ENCODE peak calls at places on chromosomes 5 and 9, in four cellular contexts. One of them, this sample, is unnamed.

GRCh38 chr9:85224301-85224700 is 517.5 kb downstream of the AGTPBP1 start:
- DNase-seq in lung: no peak
- DNase-seq in heart left ventricle: no peak
- DNase-seq in tibial artery: no peak
- DNase-seq in this sample: no peak

GRCh38 chr5:103562453-103563157 is at the start of gene NUDT12:
- DNase-seq in lung: peak; percentile 57
- DNase-seq in heart left ventricle: peak; percentile 63
- DNase-seq in tibial artery: peak; percentile 83
- DNase-seq in this sample: peak; percentile 3

GRCh38 chr9:110015759-110016158 is 192.2 kb downstream of the C9orf152 start:
- DNase-seq in lung: no peak
- DNase-seq in heart left ventricle: no peak
- DNase-seq in tibial artery: no peak
- DNase-seq in this sample: no peak

GRCh38 chr9:127915801-127916664 is 808 bp downstream of the ST6GALNAC4 start:
- DNase-seq in lung: no peak
- DNase-seq in heart left ventricle: no peak
- DNase-seq in tibial artery: peak; percentile 67
- DNase-seq in this sample: peak; percentile 77

GRCh38 chr5:126680215-126680817 is 79.6 kb downstream of the PHAX start:
- DNase-seq in lung: no peak
- DNase-seq in heart left ventricle: no peak
- DNase-seq in tibial artery: no peak
- DNase-seq in this sample: no peak

GRCh38 chr9:86352440-86353106 is 1.6 kb downstream of the TUT7 start:
- DNase-seq in lung: no peak
- DNase-seq in heart left ventricle: no peak
- DNase-seq in tibial artery: no peak
- DNase-seq in this sample: no peak

GRCh38 chr9:70003786-70004185 is 39.9 kb upstream of the MAMDC2 start:
- DNase-seq in lung: no peak
- DNase-seq in heart left ventricle: no peak
- DNase-seq in tibial artery: no peak
- DNase-seq in this sample: no peak

GRCh38 chr5:6587171-6587570 is 45.7 kb downstream of the NSUN2 start:
- DNase-seq in lung: no peak
- DNase-seq in heart left ventricle: no peak
- DNase-seq in tibial artery: no peak
- DNase-seq in this sample: no peak

GRCh38 chr5:170393235-170393634 is 4.1 kb upstream of the KCNMB1 start:
- DNase-seq in lung: no peak
- DNase-seq in heart left ventricle: no peak
- DNase-seq in tibial artery: no peak
- DNase-seq in this sample: no peak

GRCh38 chr5:134534726-134535110 is 9.2 kb downstream of the JADE2 start:
- DNase-seq in lung: no peak
- DNase-seq in heart left ventricle: no peak
- DNase-seq in tibial artery: no peak
- DNase-seq in this sample: no peak

GRCh38 chr5:134732819-134733218 is 5.5 kb upstream of the CAMLG start:
- DNase-seq in lung: no peak
- DNase-seq in heart left ventricle: no peak
- DNase-seq in tibial artery: no peak
- DNase-seq in this sample: no peak

GRCh38 chr9:89608646-89609335 is 4.0 kb downstream of the GADD45G start:
- DNase-seq in lung: no peak
- DNase-seq in heart left ventricle: no peak
- DNase-seq in tibial artery: peak; percentile 20
- DNase-seq in this sample: no peak

GRCh38 chr5:137751869-137752491 is 2.2 kb downstream of the HNRNPA0 start:
- DNase-seq in lung: no peak
- DNase-seq in heart left ventricle: no peak
- DNase-seq in tibial artery: no peak
- DNase-seq in this sample: no peak

GRCh38 chr9:4588721-4589120 is 73.4 kb upstream of the PLPP6 start:
- DNase-seq in lung: no peak
- DNase-seq in heart left ventricle: no peak
- DNase-seq in tibial artery: no peak
- DNase-seq in this sample: no peak

GRCh38 chr5:167378894-167379723 is 912.3 kb upstream of the WWC1 start:
- DNase-seq in lung: no peak
- DNase-seq in heart left ventricle: no peak
- DNase-seq in tibial artery: no peak
- DNase-seq in this sample: no peak

GRCh38 chr9:35226685-35227084 is 64.9 kb downstream of the UNC13B start:
- DNase-seq in lung: no peak
- DNase-seq in heart left ventricle: no peak
- DNase-seq in tibial artery: no peak
- DNase-seq in this sample: no peak

GRCh38 chr9:4769321-4770080 is 23.2 kb upstream of the RCL1 start:
- DNase-seq in lung: no peak
- DNase-seq in heart left ventricle: no peak
- DNase-seq in tibial artery: no peak
- DNase-seq in this sample: no peak

GRCh38 chr9:127407505-127407868 is 10.5 kb downstream of the SLC2A8 start:
- DNase-seq in lung: no peak
- DNase-seq in heart left ventricle: no peak
- DNase-seq in tibial artery: no peak
- DNase-seq in this sample: no peak

GRCh38 chr5:56313596-56313995 is 80.5 kb upstream of the ANKRD55 start:
- DNase-seq in lung: no peak
- DNase-seq in heart left ventricle: no peak
- DNase-seq in tibial artery: no peak
- DNase-seq in this sample: no peak

GRCh38 chr5:40606077-40606765 is 73.5 kb upstream of the PTGER4 start:
- DNase-seq in lung: peak; percentile 32
- DNase-seq in heart left ventricle: no peak
- DNase-seq in tibial artery: no peak
- DNase-seq in this sample: no peak

GRCh38 chr5:14665110-14665822 is 748 bp downstream of the OTULIN start:
- DNase-seq in lung: no peak
- DNase-seq in heart left ventricle: peak; percentile 48
- DNase-seq in tibial artery: no peak
- DNase-seq in this sample: peak; percentile 34

GRCh38 chr9:127311239-127311741 is 46.7 kb downstream of the GARNL3 start:
- DNase-seq in lung: peak; percentile 66
- DNase-seq in heart left ventricle: peak; percentile 35
- DNase-seq in tibial artery: peak; percentile 81
- DNase-seq in this sample: no peak

GRCh38 chr5:8135742-8136141 is 266.8 kb downstream of the MTRR start:
- DNase-seq in lung: no peak
- DNase-seq in heart left ventricle: no peak
- DNase-seq in tibial artery: no peak
- DNase-seq in this sample: no peak

GRCh38 chr5:367358-368130 is 46.0 kb downstream of the AHRR start:
- DNase-seq in lung: no peak
- DNase-seq in heart left ventricle: no peak
- DNase-seq in tibial artery: peak; percentile 44
- DNase-seq in this sample: no peak

GRCh38 chr5:36452394-36453100 is 150.8 kb upstream of the RANBP3L start:
- DNase-seq in lung: no peak
- DNase-seq in heart left ventricle: no peak
- DNase-seq in tibial artery: no peak
- DNase-seq in this sample: no peak

GRCh38 chr9:95778957-95779356 is 96.5 kb upstream of the ERCC6L2 start:
- DNase-seq in lung: peak; percentile 61
- DNase-seq in heart left ventricle: no peak
- DNase-seq in tibial artery: no peak
- DNase-seq in this sample: no peak

GRCh38 chr9:4422495-4422894 is 67.8 kb upstream of the SLC1A1 start:
- DNase-seq in lung: no peak
- DNase-seq in heart left ventricle: no peak
- DNase-seq in tibial artery: no peak
- DNase-seq in this sample: no peak

GRCh38 chr5:55303238-55303690 is 4.2 kb downstream of the DHX29 start:
- DNase-seq in lung: peak; percentile 38
- DNase-seq in heart left ventricle: no peak
- DNase-seq in tibial artery: no peak
- DNase-seq in this sample: no peak

GRCh38 chr5:2755811-2756210 is 4.3 kb upstream of the IRX2 start:
- DNase-seq in lung: no peak
- DNase-seq in heart left ventricle: no peak
- DNase-seq in tibial artery: peak; percentile 21
- DNase-seq in this sample: no peak
- H3K9me3 ChIP-seq in lung: no peaks in the 10 kb centered on the region
- H3K9me3 ChIP-seq in heart left ventricle: no peaks in the 10 kb centered on the region
- H3K9me3 ChIP-seq in tibial artery: no peaks in the 10 kb centered on the region
- H3K9me3 ChIP-seq in this sample: no peaks in the 10 kb centered on the region

DNA sequence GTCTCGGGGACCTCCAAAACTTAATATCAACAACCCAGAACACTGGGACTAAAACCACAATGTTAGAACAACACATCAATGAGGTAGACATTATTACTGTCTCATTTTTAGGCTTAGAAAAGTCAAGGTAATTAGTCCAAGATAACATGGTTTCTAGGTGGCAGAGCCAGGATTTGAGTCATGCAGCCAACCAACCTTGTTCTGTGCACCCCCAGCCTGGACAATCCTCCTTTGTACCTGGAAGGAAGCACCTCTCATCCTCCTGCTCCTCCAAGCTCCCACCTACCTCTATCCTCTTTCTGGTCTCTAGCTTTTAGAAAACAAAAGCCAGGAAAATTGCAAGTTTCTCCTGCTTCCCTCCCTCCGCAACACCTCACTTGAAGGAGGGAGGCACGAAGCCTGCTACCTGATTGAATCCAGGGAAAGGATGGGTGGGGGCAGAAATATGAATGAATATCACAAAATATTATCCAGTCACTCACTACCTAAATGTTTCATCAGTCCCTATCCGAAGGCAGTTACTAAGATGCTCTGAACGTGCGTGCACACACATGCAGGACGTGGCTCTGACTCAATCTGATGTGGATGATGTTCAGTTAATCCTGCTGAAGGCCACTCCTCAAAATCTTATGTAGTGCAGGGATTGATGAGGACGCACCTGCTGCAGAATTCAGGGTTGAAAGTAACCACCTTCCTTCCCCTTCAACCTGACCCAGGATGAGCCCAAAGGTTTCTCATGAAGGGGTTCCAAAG is 26.3 kb upstream of the TTC1 start:
- DNase-seq in lung: no peak
- DNase-seq in heart left ventricle: no peak
- DNase-seq in tibial artery: no peak
- DNase-seq in this sample: no peak
- H3K27ac ChIP-seq in lung: no peak overlapping the region
- H3K27ac ChIP-seq in heart left ventricle: no peak overlapping the region
- H3K27ac ChIP-seq in tibial artery: no peak overlapping the region
- H3K27ac ChIP-seq in this sample: no peak overlapping the region

GRCh38 chr9:98806394-98807069 is 938 bp upstream of the GALNT12 start:
- DNase-seq in lung: no peak
- DNase-seq in heart left ventricle: no peak
- DNase-seq in tibial artery: no peak
- DNase-seq in this sample: no peak

GRCh38 chr9:98808411-98808815 is 943 bp downstream of the GALNT12 start:
- DNase-seq in lung: peak; percentile 82
- DNase-seq in heart left ventricle: no peak
- DNase-seq in tibial artery: peak; percentile 67
- DNase-seq in this sample: no peak

GRCh38 chr9:98807070-98807810 is at the start of gene GALNT12:
- DNase-seq in lung: no peak
- DNase-seq in heart left ventricle: no peak
- DNase-seq in tibial artery: peak; percentile 66
- DNase-seq in this sample: peak; percentile 55

GRCh38 chr9:98808879-98809278 is 1.4 kb downstream of the GALNT12 start:
- DNase-seq in lung: no peak
- DNase-seq in heart left ventricle: no peak
- DNase-seq in tibial artery: no peak
- DNase-seq in this sample: no peak

DNA sequence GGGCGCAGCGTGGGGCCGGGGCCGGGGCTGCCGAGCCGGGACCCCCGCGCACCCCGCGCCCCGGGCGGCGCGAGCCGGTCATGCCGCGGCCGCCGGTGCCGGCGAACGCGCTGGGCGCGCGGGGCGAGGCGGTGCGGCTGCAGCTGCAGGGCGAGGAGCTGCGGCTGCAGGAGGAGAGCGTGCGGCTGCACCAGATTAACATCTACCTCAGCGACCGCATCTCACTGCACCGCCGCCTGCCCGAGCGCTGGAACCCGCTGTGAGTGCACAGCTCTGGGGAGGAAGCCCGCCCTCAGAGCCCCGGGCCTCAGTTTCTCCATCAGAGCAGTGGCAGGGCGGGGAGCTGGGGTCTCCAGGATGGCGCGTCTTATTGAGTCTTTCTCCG is 333 bp downstream of the GALNT12 start:
- DNase-seq in lung: no peak
- DNase-seq in heart left ventricle: no peak
- DNase-seq in tibial artery: no peak
- DNase-seq in this sample: no peak
- H3K4me3 ChIP-seq in lung: peak overlapping the region; percentile 39
- H3K4me3 ChIP-seq in heart left ventricle: peak overlapping the region; percentile 62
- H3K4me3 ChIP-seq in tibial artery: peak overlapping the region; percentile 50
- H3K4me3 ChIP-seq in this sample: peak overlapping the region; percentile 62

DNA sequence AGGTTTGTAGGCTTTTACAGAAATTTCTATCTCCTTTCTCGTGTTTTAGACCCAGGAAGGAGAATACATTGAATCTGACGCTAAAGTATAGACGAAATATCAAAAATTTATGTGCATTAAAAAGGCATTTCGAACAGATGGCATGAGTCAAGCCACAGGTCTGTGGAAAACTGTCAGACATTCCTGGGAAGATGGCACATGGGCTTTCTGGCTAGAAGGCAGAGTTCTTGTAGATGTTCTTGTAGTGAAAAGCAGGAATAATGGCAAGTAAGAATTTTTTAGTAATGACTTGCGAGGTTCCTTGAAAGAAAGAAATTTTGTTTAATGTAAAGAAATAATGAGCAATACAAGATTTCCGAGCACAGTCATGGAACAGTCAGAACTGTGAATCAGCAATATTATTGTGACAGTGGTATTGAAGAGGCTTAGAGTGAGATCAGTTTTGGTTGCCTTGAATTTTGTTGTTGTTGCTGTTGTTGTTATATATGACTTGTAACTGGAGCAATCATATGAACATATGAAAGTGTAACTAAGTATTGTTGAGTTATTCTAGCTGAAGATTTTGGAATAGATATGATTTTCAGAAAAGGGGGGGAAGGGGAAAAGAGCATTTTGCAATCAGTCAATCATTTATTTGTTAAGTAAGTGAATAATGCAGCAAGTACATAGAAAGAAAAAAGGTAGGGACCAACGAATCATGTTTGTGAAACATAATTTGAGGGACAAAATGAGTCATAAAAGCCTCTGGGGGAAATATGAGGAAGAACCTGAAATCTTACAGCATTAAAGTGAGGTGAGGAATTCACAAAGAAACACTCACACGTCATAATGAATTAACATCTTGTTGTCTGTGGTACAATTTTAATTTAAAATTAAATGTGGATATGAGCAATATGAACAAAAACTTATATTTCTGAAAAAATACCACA is 339.0 kb upstream of the CTNND2 start:
- DNase-seq in lung: no peak
- DNase-seq in heart left ventricle: no peak
- DNase-seq in tibial artery: no peak
- DNase-seq in this sample: no peak
- H3K9me3 ChIP-seq in lung: no peaks in the 10 kb centered on the region
- H3K9me3 ChIP-seq in heart left ventricle: no peaks in the 10 kb centered on the region
- H3K9me3 ChIP-seq in tibial artery: no peaks in the 10 kb centered on the region
- H3K9me3 ChIP-seq in this sample: no peaks in the 10 kb centered on the region